ENCODE peak calls at places on chromosomes 3 and 15, in ten cellular contexts. U, N, T, C, L, K, S, Z, W and X are unnamed samples.

GRCh38 chr3:185332026-185332735 is 30.8 kb upstream of the MAP3K13 start:
- DNase-seq in K (no peak), N (no peak), W (no peak), T (no peak), C (peak; percentile 83), Z (no peak), L (no peak), S (no peak), U (no peak), X (no peak)

GRCh38 chr15:89828324-89829145 is 13.9 kb upstream of the ANPEP start:
- DNase-seq in Z (no peak), C (no peak), N (no peak), W (no peak), K (no peak), T (peak; percentile 75), L (no peak), U (peak; percentile 70), S (no peak), X (peak; percentile 73)

GRCh38 chr15:92811514-92811913 is 88.6 kb upstream of the CHD2 start:
- DNase-seq in W (no peak), K (no peak), N (no peak), L (no peak), U (no peak), S (no peak), Z (peak; percentile 52), T (no peak), C (no peak), X (peak; percentile 30)

GRCh38 chr15:57570994-57571393 is 20.7 kb upstream of the MYZAP start:
- DNase-seq in S (no peak), C (no peak), K (no peak), N (no peak), Z (no peak), W (no peak), L (no peak), U (no peak), T (no peak), X (no peak)

GRCh38 chr3:141812091-141812490 is 48.9 kb downstream of the GRK7 start:
- DNase-seq in L (no peak), W (no peak), Z (no peak), C (no peak), S (no peak), K (no peak), N (no peak), U (no peak), T (no peak), X (no peak)

GRCh38 chr3:36763111-36763849 is 1.1 kb downstream of the DCLK3 start:
- DNase-seq in S (no peak), N (no peak), W (no peak), Z (no peak), U (no peak), T (no peak), L (no peak), K (no peak), C (no peak), X (no peak)

GRCh38 chr3:61938878-61939549 is 377.6 kb downstream of the PTPRG start:
- DNase-seq in T (no peak), U (no peak), N (no peak), W (no peak), Z (no peak), L (no peak), K (no peak), C (no peak), S (no peak), X (no peak)

GRCh38 chr15:64001148-64001547 is 45.1 kb downstream of the DAPK2 start:
- DNase-seq in S (no peak), Z (no peak), N (no peak), K (no peak), U (no peak), W (no peak), L (no peak), C (peak; percentile 79), T (no peak), X (no peak)

GRCh38 chr3:139564290-139564861 is 24.8 kb upstream of the RBP1 start:
- DNase-seq in T (no peak), U (no peak), K (no peak), L (no peak), S (no peak), C (peak; percentile 3), N (no peak), W (no peak), Z (no peak), X (no peak)

GRCh38 chr3:144107923-144108322 is 136.3 kb downstream of the DIPK2A start:
- DNase-seq in W (no peak), C (no peak), Z (no peak), N (no peak), S (no peak), K (no peak), T (no peak), L (no peak), U (no peak), X (no peak)

GRCh38 chr3:149377408-149378111 is at the start of gene TM4SF1:
- DNase-seq in N (no peak), T (peak; percentile 61), K (no peak), U (no peak), C (no peak), L (no peak), Z (no peak), W (no peak), S (no peak), X (peak; percentile 70)

GRCh38 chr3:150765949-150766720 is 3.2 kb upstream of the SIAH2 start:
- DNase-seq in T (no peak), S (no peak), Z (no peak), U (no peak), L (no peak), N (no peak), W (no peak), C (peak; percentile 66), K (no peak), X (no peak)

GRCh38 chr15:65957451-65957850 is 88.2 kb downstream of the RAB11A start:
- DNase-seq in S (no peak), C (no peak), K (no peak), W (no peak), Z (no peak), U (no peak), T (no peak), L (no peak), N (no peak), X (no peak)